ENCODE peak calls at places on chromosomes 12 and 14, in nine cellular contexts. X is HepG2; Z is SK-N-SH; K is cardiac muscle cell; L is hepatocyte; D is CD8-positive, alpha-beta memory T cell; W is adrenal gland; P is neural progenitor cell; C is right lobe of liver. V is an unnamed sample.
A peak's percentile ranks its signal among the peaks of the same experiment; 100 is the strongest.

GRCh38 chr12:53251477-53252348 is 16.4 kb upstream of the ESPL1 start:
- DNase-seq in K (peak; percentile 92), L (peak; percentile 92), X (peak; percentile 81), C (peak; percentile 83), P (peak; percentile 96), Z (peak; percentile 97), W (peak; percentile 93), D (peak; percentile 84), V (no peak)

GRCh38 chr14:97180304-97181200 is 383.4 kb downstream of the VRK1 start:
- DNase-seq in C (no peak), W (peak; percentile 71), D (no peak), L (peak; percentile 19), Z (no peak), P (no peak), X (peak; percentile 25), K (no peak), V (no peak)

GRCh38 chr14:23138173-23138535 is 19.1 kb upstream of the CEBPE start:
- DNase-seq in L (no peak), W (no peak), C (no peak), K (no peak), P (no peak), Z (no peak), X (no peak), D (no peak), V (no peak)

GRCh38 chr12:122894173-122895121 is 1.5 kb downstream of the VPS37B start:
- DNase-seq in X (no peak), D (peak; percentile 57), L (no peak), W (no peak), Z (no peak), C (no peak), K (no peak), P (no peak), V (no peak)

GRCh38 chr12:5648692-5649338 is 216.9 kb downstream of the NTF3 start:
- DNase-seq in Z (no peak), X (peak; percentile 27), K (peak; percentile 78), W (no peak), C (no peak), L (peak; percentile 77), P (peak; percentile 82), D (no peak), V (no peak)

GRCh38 chr12:51904951-51905471 is 2.3 kb upstream of the ACVRL1 start:
- DNase-seq in K (no peak), W (peak; percentile 10), Z (peak; percentile 41), X (no peak), C (no peak), D (no peak), P (no peak), L (no peak), V (no peak)

GRCh38 chr14:55097894-55098560 is 31.0 kb upstream of the LGALS3 start:
- DNase-seq in P (no peak), X (no peak), K (no peak), C (no peak), L (no peak), W (no peak), Z (no peak), D (peak; percentile 74), V (no peak)

GRCh38 chr12:121096199-121096798 is 36.4 kb upstream of the P2RX7 start:
- DNase-seq in K (no peak), W (no peak), D (no peak), C (no peak), X (no peak), Z (no peak), P (no peak), L (no peak), V (no peak)

GRCh38 chr12:116804051-116804450 is 65.9 kb downstream of the RNFT2 start:
- DNase-seq in W (no peak), Z (no peak), D (no peak), C (no peak), X (no peak), K (no peak), P (no peak), L (no peak), V (no peak)

GRCh38 chr12:116803018-116803736 is 65.1 kb downstream of the RNFT2 start:
- DNase-seq in K (no peak), P (no peak), W (no peak), X (no peak), Z (no peak), D (no peak), C (no peak), L (no peak), V (no peak)

GRCh38 chr12:116802018-116802417 is 63.9 kb downstream of the RNFT2 start:
- DNase-seq in L (no peak), K (no peak), C (no peak), D (no peak), P (no peak), Z (no peak), X (no peak), W (no peak), V (no peak)

GRCh38 chr12:116808113-116808786 is 70.1 kb downstream of the RNFT2 start:
- DNase-seq in W (no peak), K (no peak), D (no peak), X (no peak), C (no peak), Z (no peak), L (no peak), P (no peak), V (no peak)

DNA sequence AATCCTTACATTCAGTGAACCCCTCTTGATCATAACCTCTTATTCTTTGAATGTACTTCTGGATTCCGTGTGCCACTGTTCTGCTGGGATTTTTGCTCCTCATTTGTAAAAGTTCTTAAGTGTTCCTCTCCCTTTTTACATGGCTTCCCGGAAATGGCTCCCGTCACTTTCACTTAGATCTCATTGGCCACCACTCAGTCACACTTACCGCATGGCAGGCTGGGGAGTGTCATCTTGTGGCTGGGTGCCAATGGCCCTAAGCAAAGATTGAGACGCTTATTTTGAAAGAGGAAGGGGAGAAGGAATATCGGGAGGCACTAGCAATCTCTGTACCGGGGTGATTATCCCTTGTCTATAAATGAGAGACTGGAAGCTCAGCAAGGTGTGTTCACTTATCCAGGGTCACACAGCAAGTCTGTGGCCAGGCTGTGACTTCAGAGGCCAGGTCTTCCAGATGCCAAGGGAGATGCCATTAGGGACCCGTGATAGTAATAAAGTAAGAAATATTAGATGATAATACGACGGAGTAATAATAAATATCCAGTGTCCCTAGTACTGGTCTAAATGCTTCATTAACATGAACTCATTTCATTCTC is 68.8 kb downstream of the RNFT2 start:
- DNase-seq in Z (no peak), C (no peak), X (no peak), K (no peak), P (no peak), L (no peak), D (no peak), W (no peak), V (no peak)
- H3K4me1 ChIP-seq in Z (no peaks in the 10 kb centered on the region), C (no peaks in the 10 kb centered on the region), X (no peaks in the 10 kb centered on the region), K (no peaks in the 10 kb centered on the region), P (no peaks in the 10 kb centered on the region), L (no peaks in the 10 kb centered on the region), D (no peaks in the 10 kb centered on the region), W (no peaks in the 10 kb centered on the region), V (no peaks in the 10 kb centered on the region)

DNA sequence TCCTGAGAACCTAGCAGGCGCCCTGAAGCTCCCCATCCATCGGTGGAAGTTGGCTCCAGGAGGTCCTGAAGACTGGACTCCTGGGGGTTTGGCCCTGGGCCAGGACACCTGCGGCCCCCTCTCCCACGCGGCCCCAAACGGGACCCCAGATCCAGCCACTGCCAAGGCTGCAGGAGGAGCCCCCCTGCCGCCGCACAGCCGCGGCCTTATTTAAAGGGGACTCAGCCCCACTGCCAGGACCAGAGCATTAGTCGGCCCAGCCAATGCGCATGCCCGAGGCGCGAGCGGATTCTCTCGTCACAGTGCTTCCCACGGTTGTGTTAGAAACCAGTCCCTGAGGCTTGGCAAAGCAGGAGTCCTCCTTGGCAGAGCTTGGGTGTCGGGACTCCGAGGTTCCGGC is 775.2 kb upstream of the ALG10B start:
- DNase-seq in P (no peak), D (no peak), W (no peak), L (no peak), X (no peak), K (no peak), C (no peak), Z (no peak), V (no peak)
- H3K9me3 ChIP-seq in P (peaks cover 16% of the 10 kb centered on the region), D (no peaks in the 10 kb centered on the region), W (no peaks in the 10 kb centered on the region), L (no peaks in the 10 kb centered on the region), X (peaks cover 91% of the 10 kb centered on the region), K (no peaks in the 10 kb centered on the region), C (no peaks in the 10 kb centered on the region), Z (no peaks in the 10 kb centered on the region), V (no peaks in the 10 kb centered on the region)

GRCh38 chr14:101078892-101079221 is 175.3 kb upstream of the RTL1 start:
- DNase-seq in D (no peak), Z (peak; percentile 36), C (no peak), P (no peak), L (no peak), X (no peak), W (no peak), K (no peak), V (peak; percentile 95)

GRCh38 chr14:101075801-101076413 is 172.4 kb upstream of the RTL1 start:
- DNase-seq in Z (no peak), L (no peak), C (no peak), P (no peak), X (no peak), W (no peak), K (no peak), D (no peak), V (peak; percentile 95)

GRCh38 chr14:101076451-101077220 is 173.1 kb upstream of the RTL1 start:
- DNase-seq in L (no peak), K (no peak), C (no peak), X (no peak), W (no peak), D (no peak), Z (peak; percentile 30), P (no peak), V (no peak)

GRCh38 chr14:101077511-101078074 is 174.1 kb upstream of the RTL1 start:
- DNase-seq in W (no peak), X (no peak), L (peak; percentile 75), P (peak; percentile 53), K (peak; percentile 64), D (no peak), Z (peak; percentile 73), C (no peak), V (no peak)

GRCh38 chr14:101078105-101078891 is 174.8 kb upstream of the RTL1 start:
- DNase-seq in K (no peak), C (no peak), D (no peak), L (no peak), Z (no peak), X (no peak), P (no peak), W (no peak), V (peak; percentile 54)
- H3K4me3 ChIP-seq in K (no peak overlapping the region), C (no peak overlapping the region), D (no peak overlapping the region), L (no peak overlapping the region), Z (no peak overlapping the region), X (no peak overlapping the region), P (no peak overlapping the region), W (no peak overlapping the region), V (no peak overlapping the region)

GRCh38 chr12:46472893-46473633 is 100.5 kb upstream of the SLC38A2 start:
- DNase-seq in Z (peak; percentile 47), D (no peak), C (no peak), L (peak; percentile 37), K (peak; percentile 57), P (no peak), W (no peak), X (peak; percentile 60), V (no peak)

GRCh38 chr12:46470975-46471374 is 98.4 kb upstream of the SLC38A2 start:
- DNase-seq in P (no peak), C (no peak), X (no peak), Z (no peak), D (no peak), W (no peak), K (no peak), L (no peak), V (no peak)

GRCh38 chr12:46473634-46474201 is 101.1 kb upstream of the SLC38A2 start:
- DNase-seq in D (no peak), K (no peak), Z (peak; percentile 15), L (peak; percentile 80), P (no peak), C (peak; percentile 75), X (peak; percentile 95), W (peak; percentile 77), V (no peak)

GRCh38 chr12:46471404-46471803 is 98.8 kb upstream of the SLC38A2 start:
- DNase-seq in K (no peak), L (no peak), P (no peak), X (no peak), W (no peak), D (no peak), Z (no peak), C (no peak), V (no peak)

GRCh38 chr12:46472144-46472705 is 99.7 kb upstream of the SLC38A2 start:
- DNase-seq in C (no peak), P (no peak), D (no peak), K (no peak), L (no peak), X (no peak), Z (no peak), W (no peak), V (no peak)
- H3K4me1 ChIP-seq in C (peaks cover 26% of the 10 kb centered on the region), P (no peaks in the 10 kb centered on the region), D (peaks cover 12% of the 10 kb centered on the region), K (peaks cover 26% of the 10 kb centered on the region), L (peaks cover 23% of the 10 kb centered on the region), X (peaks cover 90% of the 10 kb centered on the region), Z (peaks cover 37% of the 10 kb centered on the region), W (peaks cover 29% of the 10 kb centered on the region), V (peaks cover 28% of the 10 kb centered on the region)